ENCODE peak calls at places on chromosomes 13 and 19, in four cellular contexts. H is A549, N is uterus, F is coronary artery. E is an unnamed sample.

GRCh38 chr13:47594833-47595232 is 406.2 kb downstream of the SUCLA2 start:
- DNase-seq in N (no peak), F (no peak), H (peak; percentile 18), E (no peak)

GRCh38 chr19:6489278-6490061 is 7.9 kb upstream of the DENND1C start:
- DNase-seq in N (no peak), F (no peak), H (no peak), E (no peak)

GRCh38 chr19:13765395-13766094 is 1.2 kb downstream of the MRI1 start:
- DNase-seq in H (no peak), N (no peak), F (no peak), E (no peak)

GRCh38 chr13:22800726-22801401 is 379.9 kb upstream of the SGCG start:
- DNase-seq in F (no peak), H (no peak), N (no peak), E (peak; percentile 57)

GRCh38 chr13:108610517-108610916 is 18.9 kb upstream of the MYO16 start:
- DNase-seq in H (no peak), N (no peak), F (no peak), E (no peak)

GRCh38 chr19:45526143-45526542 is 18.9 kb downstream of the VASP start:
- DNase-seq in F (no peak), H (peak; percentile 86), N (peak; percentile 65), E (peak; percentile 56)

GRCh38 chr19:2266183-2266993 is 10.2 kb upstream of the JSRP1 start:
- DNase-seq in H (no peak), F (no peak), N (peak; percentile 78), E (peak; percentile 75)

GRCh38 chr19:497861-498590 is 1.7 kb downstream of the MADCAM1 start:
- DNase-seq in F (no peak), H (peak; percentile 56), N (no peak), E (no peak)

GRCh38 chr13:19606152-19606551 is 27.3 kb upstream of the MPHOSPH8 start:
- DNase-seq in N (no peak), F (no peak), H (peak; percentile 17), E (peak; percentile 6)

GRCh38 chr19:47414469-47414868 is 4.9 kb downstream of the MEIS3 start:
- DNase-seq in N (no peak), F (no peak), H (peak; percentile 82), E (no peak)

GRCh38 chr13:95083758-95084157 is 217.5 kb downstream of the ABCC4 start:
- DNase-seq in H (peak; percentile 17), N (no peak), F (no peak), E (peak; percentile 75)

DNA sequence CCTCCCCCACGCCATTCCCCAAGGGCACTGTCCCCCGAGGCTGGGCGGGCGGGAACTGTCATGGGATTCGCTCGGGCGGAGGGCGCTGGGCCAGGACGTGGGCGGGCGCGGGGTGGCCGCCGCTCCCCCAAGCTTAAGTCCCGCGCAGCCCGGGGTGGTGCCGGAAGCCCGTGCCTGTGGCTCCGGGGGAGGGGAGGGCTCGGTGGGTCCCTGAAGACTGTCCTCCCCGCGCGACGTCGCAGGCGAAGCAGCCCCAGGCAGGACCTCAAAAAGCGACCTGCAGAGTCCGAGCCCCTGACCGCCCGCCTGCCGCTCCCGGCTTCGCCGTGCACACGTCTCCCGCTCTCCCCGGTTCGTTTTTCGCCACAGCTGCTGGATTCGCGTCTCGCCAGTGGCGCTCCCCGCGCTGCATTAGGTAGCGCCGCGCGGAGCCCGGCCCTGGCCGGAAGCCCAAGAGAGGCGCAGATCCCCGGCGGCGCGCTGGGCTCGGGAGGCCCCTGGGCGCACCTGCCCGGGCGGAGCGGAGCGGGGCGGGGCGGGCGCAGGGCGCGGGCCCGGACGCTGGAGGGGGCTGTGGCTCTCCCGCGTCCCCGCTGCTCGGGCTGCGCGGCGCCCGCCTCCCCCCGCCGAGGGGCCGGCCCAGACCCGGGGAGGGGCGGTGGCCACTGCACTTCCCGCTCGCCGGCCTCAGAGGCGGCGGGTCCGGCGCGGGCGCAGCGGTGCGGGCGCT is at the start of gene FARP1:
- DNase-seq in F (peak; percentile 82), N (peak; percentile 55), H (peak; percentile 54), E (peak; percentile 65)
- TF ChIP-seq CTCF in F (peak; percentile 32), N (peak; percentile 87), H (peak; percentile 50), E (no peak)

DNA sequence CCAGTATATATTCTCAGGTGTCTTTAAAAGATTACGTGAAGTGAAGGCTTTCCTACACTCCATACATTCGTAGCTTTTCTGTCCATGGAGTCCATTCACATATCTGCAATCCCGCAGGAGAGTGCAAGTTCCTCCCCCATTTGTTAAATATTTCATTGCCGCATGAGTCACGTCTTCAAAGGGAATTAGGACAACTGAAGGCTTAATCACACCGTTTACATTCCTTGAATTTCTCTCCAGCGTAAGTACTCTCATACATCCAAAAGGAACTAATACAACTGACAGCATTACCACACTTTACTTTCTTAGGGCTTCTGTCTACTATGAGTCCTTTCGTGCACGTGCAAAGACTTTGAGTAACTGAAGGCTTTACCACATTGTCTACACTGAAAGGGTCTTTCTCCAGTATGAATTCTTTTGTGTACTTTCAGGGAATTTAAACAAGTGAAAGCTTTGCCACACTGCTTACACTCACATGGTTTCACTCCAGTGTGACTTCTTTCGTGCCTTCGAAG is 29.0 kb upstream of the ZNF564 start:
- DNase-seq in F (no peak), H (no peak), N (no peak), E (peak; percentile 74)
- TF ChIP-seq CTCF in F (no peak), H (no peak), N (no peak), E (no peak)

GRCh38 chr13:70311175-70311574 is 202.9 kb upstream of the KLHL1 start:
- DNase-seq in N (no peak), H (no peak), F (no peak), E (no peak)

DNA sequence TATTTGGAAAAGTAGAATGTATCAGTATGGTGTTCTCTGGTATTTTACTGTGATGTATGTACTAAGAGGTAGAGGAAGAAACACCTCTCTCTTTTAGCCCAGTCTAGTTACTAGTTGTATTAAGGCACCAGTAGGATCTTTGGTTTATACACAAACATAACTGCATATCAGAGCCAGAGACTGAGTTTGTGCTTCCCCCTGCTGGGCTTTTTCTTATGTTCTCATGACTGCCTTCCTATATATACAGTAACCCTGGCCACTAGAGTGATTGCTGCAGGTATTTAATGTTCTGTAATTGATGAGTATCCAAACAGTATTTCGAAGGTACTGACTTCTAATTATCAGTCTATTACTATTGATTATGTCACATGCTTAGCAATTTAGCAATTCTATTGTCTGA is 202.5 kb upstream of the KLHL1 start:
- DNase-seq in F (no peak), N (no peak), H (peak; percentile 23), E (no peak)
- TF ChIP-seq CTCF in F (no peak), N (no peak), H (peak; percentile 8), E (no peak)

GRCh38 chr19:23436318-23436717 is 41.0 kb upstream of the ZNF91 start:
- DNase-seq in F (no peak), H (no peak), N (no peak), E (no peak)

GRCh38 chr19:23439623-23440022 is 44.4 kb upstream of the ZNF91 start:
- DNase-seq in H (peak; percentile 40), F (no peak), N (no peak), E (no peak)

GRCh38 chr19:23436944-23437343 is 41.7 kb upstream of the ZNF91 start:
- DNase-seq in F (no peak), N (no peak), H (peak; percentile 37), E (no peak)

GRCh38 chr19:23440207-23440606 is 44.9 kb upstream of the ZNF91 start:
- DNase-seq in F (no peak), N (no peak), H (peak; percentile 45), E (no peak)

GRCh38 chr19:23437901-23438300 is 42.6 kb upstream of the ZNF91 start:
- DNase-seq in H (no peak), F (no peak), N (no peak), E (no peak)
- TF ChIP-seq CTCF in H (no peak), F (no peak), N (no peak), E (no peak)

GRCh38 chr19:43956827-43957226 is 5.8 kb downstream of the ZNF221 start:
- DNase-seq in H (no peak), N (no peak), F (no peak), E (no peak)

GRCh38 chr19:43950834-43951626 is at the start of gene ZNF221:
- DNase-seq in F (peak; percentile 91), H (peak; percentile 99), N (peak; percentile 93), E (peak; percentile 99)
- TF ChIP-seq CTCF in F (peak; percentile 18), H (peak; percentile 41), N (peak; percentile 57), E (peak; percentile 50)